ENCODE peak calls at places on chromosomes 1 and 21, in nine cellular contexts. F is ACHN; D is lung microvascular endothelial cell; H is cardiac fibroblast; I is NCI-H1105 treated with DMSO at 0.1 percent for 48 hours; R is right lobe of liver; C is GF-D8; L is EH; O is stimulated activated CD8-positive, alpha-beta memory T cell treated with anti-CD3 and anti-CD28 coated beads, Interleukin-2, amount 100 ng/mL, for 1 hour. Y is an unnamed sample.

GRCh38 chr1:225692517-225692879 is 39.6 kb upstream of the ENAH start:
- DNase-seq in F (no peak), D (no peak), H (no peak), I (no peak), R (no peak), C (no peak), L (no peak), O (no peak), Y (no peak)

GRCh38 chr1:87712261-87712674 is 383.6 kb downstream of the LMO4 start:
- DNase-seq in F (no peak), D (no peak), H (peak), I (no peak), R (no peak), C (no peak), L (peak), O (no peak), Y (no peak)

GRCh38 chr1:85992756-85993155 is 163.8 kb downstream of the COL24A1 start:
- DNase-seq in F (no peak), D (peak), H (peak), I (no peak), R (no peak), C (no peak), L (peak), O (no peak), Y (no peak)

GRCh38 chr21:20627594-20627993 is 370.6 kb upstream of the NCAM2 start:
- DNase-seq in F (no peak), D (no peak), H (no peak), I (no peak), R (no peak), C (no peak), L (no peak), O (no peak), Y (no peak)

GRCh38 chr1:16248603-16249534 is 11.9 kb upstream of the CPLANE2 start:
- DNase-seq in F (peak), D (peak), H (peak), I (peak), R (peak), C (peak), L (peak), O (no peak), Y (peak)

GRCh38 chr1:180040034-180040433 is 85.4 kb downstream of the CEP350 start:
- DNase-seq in F (no peak), D (peak), H (peak), I (no peak), R (no peak), C (no peak), L (peak), O (no peak), Y (no peak)

GRCh38 chr21:24456358-24456757 is 1150.9 kb downstream of the MRPL39 start:
- DNase-seq in F (no peak), D (peak), H (no peak), I (no peak), R (no peak), C (no peak), L (no peak), O (no peak), Y (no peak)

GRCh38 chr1:173660306-173660705 is 9.3 kb downstream of the ANKRD45 start:
- DNase-seq in F (no peak), D (no peak), H (no peak), I (no peak), R (no peak), C (no peak), L (no peak), O (no peak), Y (no peak)

GRCh38 chr1:205963352-205963751 is 20.1 kb upstream of the SLC26A9 start:
- DNase-seq in F (peak), D (no peak), H (peak), I (no peak), R (no peak), C (no peak), L (peak), O (no peak), Y (no peak)

Y was measured in right cardiac atrium.